ENCODE peak calls at places on chromosomes 11 and 22, in nine cellular contexts. Z is dorsolateral prefrontal cortex, C is H1, B is neural progenitor cell, K is fibroblast of the aortic adventitia, N is PC-9, T is AG04450, I is AG10803, J is cardiac muscle cell. O is an unnamed sample.

GRCh38 chr11:107683807-107684206 is 28.0 kb downstream of the SLN start:
- DNase-seq in Z (no peak), C (no peak), B (peak), K (no peak), N (no peak), T (no peak), I (no peak), J (no peak), O (no peak)

GRCh38 chr22:44828193-44828592 is 75.8 kb downstream of the ARHGAP8 start:
- DNase-seq in Z (no peak), C (peak), B (peak), K (no peak), N (no peak), T (no peak), I (no peak), J (peak), O (peak)

GRCh38 chr22:25449781-25450317 is 114.6 kb upstream of the GRK3 start:
- DNase-seq in Z (no peak), C (no peak), B (no peak), K (peak), N (no peak), T (no peak), I (peak), J (no peak), O (no peak)

GRCh38 chr11:134542401-134543143 is 130.5 kb upstream of the B3GAT1 start:
- DNase-seq in Z (no peak), C (peak), B (no peak), K (no peak), N (peak), T (no peak), I (no peak), J (no peak), O (no peak)

GRCh38 chr11:93545566-93545965 is 2.4 kb upstream of the SMCO4 start:
- DNase-seq in Z (no peak), C (no peak), B (no peak), K (no peak), N (no peak), T (no peak), I (no peak), J (no peak), O (no peak)

GRCh38 chr11:67437082-67437821 is at the start of gene PTPRCAP:
- DNase-seq in Z (no peak), C (no peak), B (no peak), K (no peak), N (no peak), T (no peak), I (no peak), J (no peak), O (no peak)

GRCh38 chr11:70070736-70071135 is 7.4 kb upstream of the ANO1 start:
- DNase-seq in Z (no peak), C (peak), B (no peak), K (no peak), N (no peak), T (no peak), I (no peak), J (no peak), O (no peak)

GRCh38 chr22:24208012-24208749 is 26.9 kb downstream of the SUSD2 start:
- DNase-seq in Z (no peak), C (no peak), B (no peak), K (peak), N (peak), T (peak), I (peak), J (no peak), O (no peak)

GRCh38 chr11:68189082-68189481 is 24.0 kb downstream of the KMT5B start:
- DNase-seq in Z (no peak), C (no peak), B (no peak), K (no peak), N (no peak), T (no peak), I (no peak), J (no peak), O (no peak)

GRCh38 chr11:134557571-134558257 is 145.7 kb upstream of the B3GAT1 start:
- DNase-seq in Z (no peak), C (peak), B (no peak), K (no peak), N (peak), T (no peak), I (no peak), J (no peak), O (no peak)

GRCh38 chr11:120181446-120181992 is 29.3 kb upstream of the OAF start:
- DNase-seq in Z (no peak), C (no peak), B (no peak), K (no peak), N (no peak), T (no peak), I (no peak), J (no peak), O (no peak)

GRCh38 chr11:74341926-74342325 is 30.5 kb upstream of the P4HA3 start:
- DNase-seq in Z (no peak), C (no peak), B (no peak), K (peak), N (no peak), T (no peak), I (no peak), J (no peak), O (no peak)

GRCh38 chr22:28019360-28019759 is 100.3 kb upstream of the PITPNB start:
- DNase-seq in Z (no peak), C (no peak), B (no peak), K (no peak), N (peak), T (no peak), I (peak), J (no peak), O (no peak)

GRCh38 chr11:65117206-65118096 is at the start of gene ZNHIT2:
- DNase-seq in Z (peak), C (peak), B (peak), K (peak), N (peak), T (peak), I (peak), J (peak), O (peak)

GRCh38 chr11:65120831-65121230 is 1.1 kb downstream of the FAU start:
- DNase-seq in Z (no peak), C (no peak), B (no peak), K (no peak), N (no peak), T (no peak), I (no peak), J (no peak), O (no peak)

GRCh38 chr11:65116370-65117205 is 913 bp downstream of the ZNHIT2 start:
- DNase-seq in Z (no peak), C (peak), B (peak), K (peak), N (peak), T (peak), I (peak), J (peak), O (no peak)

GRCh38 chr11:65119670-65119995 is 2.1 kb upstream of the ZNHIT2 start:
- DNase-seq in Z (no peak), C (no peak), B (no peak), K (no peak), N (no peak), T (no peak), I (no peak), J (no peak), O (no peak)

GRCh38 chr11:65118097-65118837 is 766 bp upstream of the ZNHIT2 start:
- DNase-seq in Z (no peak), C (no peak), B (no peak), K (no peak), N (no peak), T (no peak), I (no peak), J (no peak), O (no peak)
- TF ChIP-seq CTCF in Z (no peak), C (no peak), B (no peak), K (no peak), N (peak), T (no peak), I (no peak), J (no peak), O (peak)

GRCh38 chr11:65530157-65530496 is 5.2 kb downstream of the SCYL1 start:
- DNase-seq in Z (no peak), C (no peak), B (no peak), K (no peak), N (no peak), T (no peak), I (no peak), J (no peak), O (no peak)
- TF ChIP-seq CTCF in Z (no peak), C (peak), B (peak), K (peak), N (peak), T (peak), I (peak), J (peak), O (no peak)

GRCh38 chr11:60756307-60757032 is at the start of gene MS4A15:
- DNase-seq in Z (no peak), C (no peak), B (peak), K (peak), N (peak), T (no peak), I (peak), J (peak), O (no peak)
- TF ChIP-seq CTCF in Z (no peak), C (peak), B (peak), K (peak), N (peak), T (peak), I (peak), J (peak), O (peak)

GRCh38 chr11:57871231-57871630 is 109.6 kb downstream of the CTNND1 start:
- DNase-seq in Z (no peak), C (no peak), B (no peak), K (no peak), N (no peak), T (no peak), I (no peak), J (no peak), O (no peak)

GRCh38 chr11:57873196-57873911 is 111.8 kb downstream of the CTNND1 start:
- DNase-seq in Z (no peak), C (no peak), B (no peak), K (no peak), N (no peak), T (no peak), I (peak), J (no peak), O (no peak)

GRCh38 chr11:57868491-57868890 is 106.9 kb downstream of the CTNND1 start:
- DNase-seq in Z (no peak), C (peak), B (no peak), K (no peak), N (no peak), T (no peak), I (no peak), J (no peak), O (no peak)
- TF ChIP-seq CTCF in Z (no peak), C (no peak), B (no peak), K (no peak), N (no peak), T (no peak), I (no peak), J (no peak), O (no peak)

DNA sequence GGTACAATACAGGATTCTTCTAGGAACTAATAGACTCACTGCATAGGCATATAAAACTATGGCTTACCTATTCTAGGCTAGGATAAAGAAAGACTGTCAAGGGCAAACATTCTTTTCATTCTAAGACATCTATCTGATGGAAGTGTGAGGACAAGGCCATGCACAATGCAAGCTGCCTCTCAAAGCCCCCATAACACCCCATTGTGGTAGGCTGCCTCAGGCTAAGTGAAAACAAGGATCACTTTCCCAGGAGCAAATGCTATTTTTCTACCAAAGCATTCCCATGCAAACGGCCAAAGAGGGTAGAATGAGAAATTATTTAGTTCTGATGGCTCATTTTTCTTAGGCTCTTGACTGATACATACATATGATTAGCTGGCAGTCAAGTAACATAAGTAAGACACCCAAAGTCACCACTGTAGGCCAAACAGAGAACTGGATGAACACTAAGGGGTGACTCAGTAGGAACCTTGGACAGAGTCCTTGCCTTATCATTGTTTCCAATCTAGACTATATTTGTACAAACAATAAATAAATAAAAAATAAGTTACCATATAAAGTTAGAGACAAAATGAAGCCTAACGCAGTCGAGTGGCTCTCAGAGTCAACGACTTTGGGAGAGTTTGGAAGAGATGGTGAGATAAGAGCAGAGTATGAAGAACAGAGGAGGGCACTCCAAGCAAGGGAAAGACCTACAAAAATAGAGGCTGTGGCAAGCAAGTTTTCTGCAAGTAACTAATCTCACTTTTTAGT is 303.6 kb downstream of the SBF2 start:
- DNase-seq in Z (no peak), C (no peak), B (no peak), K (peak), N (no peak), T (no peak), I (peak), J (no peak), O (no peak)
- TF ChIP-seq CTCF in Z (no peak), C (peak), B (no peak), K (peak), N (no peak), T (no peak), I (no peak), J (no peak), O (no peak)